ENCODE peak calls at places on chromosomes 1 and 21, in ten cellular contexts. One of them, this sample, is unnamed.

GRCh38 chr1:116825735-116826438 is 71.7 kb downstream of the CD2 start:
- DNase-seq in left ventricle myocardium inferior: no peak
- DNase-seq in neural progenitor cell: no peak
- DNase-seq in omental fat pad: no peak
- DNase-seq in HCT116: no peak
- DNase-seq in BE2C: peak
- DNase-seq in H9: peak
- DNase-seq in cardiac fibroblast: no peak
- DNase-seq in CD14-positive monocyte: no peak
- DNase-seq in tibial artery: no peak
- DNase-seq in this sample: no peak

GRCh38 chr1:184298321-184299052 is 88.3 kb upstream of the C1orf21 start:
- DNase-seq in left ventricle myocardium inferior: no peak
- DNase-seq in neural progenitor cell: peak
- DNase-seq in omental fat pad: no peak
- DNase-seq in HCT116: no peak
- DNase-seq in BE2C: peak
- DNase-seq in H9: no peak
- DNase-seq in cardiac fibroblast: no peak
- DNase-seq in CD14-positive monocyte: no peak
- DNase-seq in tibial artery: no peak
- DNase-seq in this sample: no peak

GRCh38 chr1:21149862-21150432 is 26.8 kb downstream of the EIF4G3 start:
- DNase-seq in left ventricle myocardium inferior: no peak
- DNase-seq in neural progenitor cell: peak
- DNase-seq in omental fat pad: no peak
- DNase-seq in HCT116: peak
- DNase-seq in BE2C: no peak
- DNase-seq in H9: no peak
- DNase-seq in cardiac fibroblast: peak
- DNase-seq in CD14-positive monocyte: no peak
- DNase-seq in tibial artery: no peak
- DNase-seq in this sample: no peak

GRCh38 chr1:165898837-165899236 is 71.4 kb downstream of the UCK2 start:
- DNase-seq in left ventricle myocardium inferior: no peak
- DNase-seq in neural progenitor cell: no peak
- DNase-seq in omental fat pad: no peak
- DNase-seq in HCT116: no peak
- DNase-seq in BE2C: no peak
- DNase-seq in H9: peak
- DNase-seq in cardiac fibroblast: peak
- DNase-seq in CD14-positive monocyte: no peak
- DNase-seq in tibial artery: peak
- DNase-seq in this sample: no peak

GRCh38 chr21:46182548-46183336 is 1.5 kb downstream of the SPATC1L start:
- DNase-seq in left ventricle myocardium inferior: peak
- DNase-seq in neural progenitor cell: no peak
- DNase-seq in omental fat pad: no peak
- DNase-seq in HCT116: no peak
- DNase-seq in BE2C: no peak
- DNase-seq in H9: peak
- DNase-seq in cardiac fibroblast: no peak
- DNase-seq in CD14-positive monocyte: no peak
- DNase-seq in tibial artery: no peak
- DNase-seq in this sample: peak

GRCh38 chr1:229341811-229342304 is 989 bp downstream of the CCSAP start:
- DNase-seq in left ventricle myocardium inferior: no peak
- DNase-seq in neural progenitor cell: no peak
- DNase-seq in omental fat pad: no peak
- DNase-seq in HCT116: no peak
- DNase-seq in BE2C: no peak
- DNase-seq in H9: no peak
- DNase-seq in cardiac fibroblast: peak
- DNase-seq in CD14-positive monocyte: peak
- DNase-seq in tibial artery: no peak
- DNase-seq in this sample: no peak

GRCh38 chr21:34073749-34074282 is 438 bp downstream of the MRPS6 start:
- DNase-seq in left ventricle myocardium inferior: peak
- DNase-seq in neural progenitor cell: peak
- DNase-seq in omental fat pad: no peak
- DNase-seq in HCT116: no peak
- DNase-seq in BE2C: peak
- DNase-seq in H9: no peak
- DNase-seq in cardiac fibroblast: peak
- DNase-seq in CD14-positive monocyte: no peak
- DNase-seq in tibial artery: no peak
- DNase-seq in this sample: peak

GRCh38 chr1:244361764-244362473 is 89.8 kb downstream of the ADSS2 start:
- DNase-seq in left ventricle myocardium inferior: no peak
- DNase-seq in neural progenitor cell: peak
- DNase-seq in omental fat pad: no peak
- DNase-seq in HCT116: no peak
- DNase-seq in BE2C: no peak
- DNase-seq in H9: peak
- DNase-seq in cardiac fibroblast: peak
- DNase-seq in CD14-positive monocyte: no peak
- DNase-seq in tibial artery: no peak
- DNase-seq in this sample: no peak

GRCh38 chr1:55768345-55768952 is 553.3 kb upstream of the USP24 start:
- DNase-seq in left ventricle myocardium inferior: no peak
- DNase-seq in neural progenitor cell: no peak
- DNase-seq in omental fat pad: no peak
- DNase-seq in HCT116: no peak
- DNase-seq in BE2C: no peak
- DNase-seq in H9: no peak
- DNase-seq in cardiac fibroblast: peak
- DNase-seq in CD14-positive monocyte: no peak
- DNase-seq in tibial artery: no peak
- DNase-seq in this sample: no peak

GRCh38 chr1:154433161-154433681 is 28.1 kb downstream of the IL6R start:
- DNase-seq in left ventricle myocardium inferior: no peak
- DNase-seq in neural progenitor cell: no peak
- DNase-seq in omental fat pad: no peak
- DNase-seq in HCT116: peak
- DNase-seq in BE2C: no peak
- DNase-seq in H9: no peak
- DNase-seq in cardiac fibroblast: no peak
- DNase-seq in CD14-positive monocyte: peak
- DNase-seq in tibial artery: peak
- DNase-seq in this sample: no peak

GRCh38 chr1:106978477-106979322 is 77.8 kb upstream of the PRMT6 start:
- DNase-seq in left ventricle myocardium inferior: no peak
- DNase-seq in neural progenitor cell: no peak
- DNase-seq in omental fat pad: no peak
- DNase-seq in HCT116: no peak
- DNase-seq in BE2C: peak
- DNase-seq in H9: no peak
- DNase-seq in cardiac fibroblast: peak
- DNase-seq in CD14-positive monocyte: no peak
- DNase-seq in tibial artery: no peak
- DNase-seq in this sample: no peak

GRCh38 chr1:57325117-57325516 is 98.7 kb downstream of the DAB1 start:
- DNase-seq in left ventricle myocardium inferior: no peak
- DNase-seq in neural progenitor cell: no peak
- DNase-seq in omental fat pad: no peak
- DNase-seq in HCT116: no peak
- DNase-seq in BE2C: no peak
- DNase-seq in H9: no peak
- DNase-seq in cardiac fibroblast: no peak
- DNase-seq in CD14-positive monocyte: no peak
- DNase-seq in tibial artery: no peak
- DNase-seq in this sample: no peak

GRCh38 chr1:60169206-60169605 is 95.6 kb upstream of the C1orf87 start:
- DNase-seq in left ventricle myocardium inferior: no peak
- DNase-seq in neural progenitor cell: no peak
- DNase-seq in omental fat pad: no peak
- DNase-seq in HCT116: no peak
- DNase-seq in BE2C: no peak
- DNase-seq in H9: no peak
- DNase-seq in cardiac fibroblast: no peak
- DNase-seq in CD14-positive monocyte: no peak
- DNase-seq in tibial artery: no peak
- DNase-seq in this sample: no peak

GRCh38 chr1:89962024-89962741 is 32.7 kb upstream of the ZNF326 start:
- DNase-seq in left ventricle myocardium inferior: no peak
- DNase-seq in neural progenitor cell: no peak
- DNase-seq in omental fat pad: no peak
- DNase-seq in HCT116: no peak
- DNase-seq in BE2C: no peak
- DNase-seq in H9: no peak
- DNase-seq in cardiac fibroblast: peak
- DNase-seq in CD14-positive monocyte: no peak
- DNase-seq in tibial artery: no peak
- DNase-seq in this sample: no peak

GRCh38 chr1:93559045-93559444 is 111.1 kb downstream of the FNBP1L start:
- DNase-seq in left ventricle myocardium inferior: no peak
- DNase-seq in neural progenitor cell: no peak
- DNase-seq in omental fat pad: no peak
- DNase-seq in HCT116: no peak
- DNase-seq in BE2C: no peak
- DNase-seq in H9: no peak
- DNase-seq in cardiac fibroblast: no peak
- DNase-seq in CD14-positive monocyte: no peak
- DNase-seq in tibial artery: no peak
- DNase-seq in this sample: no peak

GRCh38 chr1:26225033-26225831 is 8.8 kb upstream of the CEP85 start:
- DNase-seq in left ventricle myocardium inferior: peak
- DNase-seq in neural progenitor cell: peak
- DNase-seq in omental fat pad: peak
- DNase-seq in HCT116: no peak
- DNase-seq in BE2C: peak
- DNase-seq in H9: peak
- DNase-seq in cardiac fibroblast: peak
- DNase-seq in CD14-positive monocyte: peak
- DNase-seq in tibial artery: peak
- DNase-seq in this sample: peak

GRCh38 chr1:157089789-157090188 is 9.8 kb downstream of the ETV3L start:
- DNase-seq in left ventricle myocardium inferior: no peak
- DNase-seq in neural progenitor cell: no peak
- DNase-seq in omental fat pad: no peak
- DNase-seq in HCT116: no peak
- DNase-seq in BE2C: no peak
- DNase-seq in H9: no peak
- DNase-seq in cardiac fibroblast: no peak
- DNase-seq in CD14-positive monocyte: no peak
- DNase-seq in tibial artery: no peak
- DNase-seq in this sample: no peak

GRCh38 chr1:53137729-53138128 is 4.7 kb downstream of the SLC1A7 start:
- DNase-seq in left ventricle myocardium inferior: no peak
- DNase-seq in neural progenitor cell: no peak
- DNase-seq in omental fat pad: no peak
- DNase-seq in HCT116: peak
- DNase-seq in BE2C: no peak
- DNase-seq in H9: no peak
- DNase-seq in cardiac fibroblast: no peak
- DNase-seq in CD14-positive monocyte: no peak
- DNase-seq in tibial artery: no peak
- DNase-seq in this sample: no peak
- TF ChIP-seq CTCF in left ventricle myocardium inferior: no peak
- TF ChIP-seq CTCF in neural progenitor cell: no peak
- TF ChIP-seq CTCF in omental fat pad: no peak
- TF ChIP-seq CTCF in HCT116: peak
- TF ChIP-seq CTCF in BE2C: peak
- TF ChIP-seq CTCF in H9: peak
- TF ChIP-seq CTCF in cardiac fibroblast: peak
- TF ChIP-seq CTCF in CD14-positive monocyte: no peak
- TF ChIP-seq CTCF in tibial artery: no peak
- TF ChIP-seq CTCF in this sample: peak

GRCh38 chr1:35557118-35557610 is at the start of gene KIAA0319L:
- DNase-seq in left ventricle myocardium inferior: peak
- DNase-seq in neural progenitor cell: peak
- DNase-seq in omental fat pad: peak
- DNase-seq in HCT116: no peak
- DNase-seq in BE2C: peak
- DNase-seq in H9: peak
- DNase-seq in cardiac fibroblast: no peak
- DNase-seq in CD14-positive monocyte: peak
- DNase-seq in tibial artery: peak
- DNase-seq in this sample: no peak
- TF ChIP-seq CTCF in left ventricle myocardium inferior: no peak
- TF ChIP-seq CTCF in neural progenitor cell: no peak
- TF ChIP-seq CTCF in omental fat pad: no peak
- TF ChIP-seq CTCF in HCT116: no peak
- TF ChIP-seq CTCF in BE2C: no peak
- TF ChIP-seq CTCF in H9: no peak
- TF ChIP-seq CTCF in cardiac fibroblast: no peak
- TF ChIP-seq CTCF in CD14-positive monocyte: no peak
- TF ChIP-seq CTCF in tibial artery: no peak
- TF ChIP-seq CTCF in this sample: no peak

DNA sequence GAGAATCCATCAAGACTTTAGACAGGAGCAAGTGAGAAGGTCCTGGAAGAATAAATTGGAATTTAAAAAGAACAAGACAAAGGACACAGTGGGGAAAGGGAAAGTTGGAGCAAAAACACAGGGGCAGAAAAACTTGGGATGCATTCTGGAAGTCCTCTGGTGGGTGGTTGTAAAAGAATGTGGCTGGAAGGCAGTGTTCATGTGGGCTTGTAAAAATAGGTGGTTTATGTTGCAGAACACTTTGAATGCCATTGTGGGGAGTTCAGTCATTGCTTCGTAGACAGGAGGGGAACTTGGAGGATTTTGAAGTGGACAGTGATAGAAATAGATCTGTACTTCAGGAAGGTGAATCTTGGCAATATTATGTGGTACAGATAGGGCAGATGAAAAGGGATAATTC is 15.2 kb downstream of the KIF1B start:
- DNase-seq in left ventricle myocardium inferior: no peak
- DNase-seq in neural progenitor cell: no peak
- DNase-seq in omental fat pad: no peak
- DNase-seq in HCT116: no peak
- DNase-seq in BE2C: no peak
- DNase-seq in H9: no peak
- DNase-seq in cardiac fibroblast: no peak
- DNase-seq in CD14-positive monocyte: no peak
- DNase-seq in tibial artery: no peak
- DNase-seq in this sample: no peak
- TF ChIP-seq CTCF in left ventricle myocardium inferior: no peak
- TF ChIP-seq CTCF in neural progenitor cell: no peak
- TF ChIP-seq CTCF in omental fat pad: no peak
- TF ChIP-seq CTCF in HCT116: no peak
- TF ChIP-seq CTCF in BE2C: no peak
- TF ChIP-seq CTCF in H9: no peak
- TF ChIP-seq CTCF in cardiac fibroblast: no peak
- TF ChIP-seq CTCF in CD14-positive monocyte: no peak
- TF ChIP-seq CTCF in tibial artery: no peak
- TF ChIP-seq CTCF in this sample: no peak

DNA sequence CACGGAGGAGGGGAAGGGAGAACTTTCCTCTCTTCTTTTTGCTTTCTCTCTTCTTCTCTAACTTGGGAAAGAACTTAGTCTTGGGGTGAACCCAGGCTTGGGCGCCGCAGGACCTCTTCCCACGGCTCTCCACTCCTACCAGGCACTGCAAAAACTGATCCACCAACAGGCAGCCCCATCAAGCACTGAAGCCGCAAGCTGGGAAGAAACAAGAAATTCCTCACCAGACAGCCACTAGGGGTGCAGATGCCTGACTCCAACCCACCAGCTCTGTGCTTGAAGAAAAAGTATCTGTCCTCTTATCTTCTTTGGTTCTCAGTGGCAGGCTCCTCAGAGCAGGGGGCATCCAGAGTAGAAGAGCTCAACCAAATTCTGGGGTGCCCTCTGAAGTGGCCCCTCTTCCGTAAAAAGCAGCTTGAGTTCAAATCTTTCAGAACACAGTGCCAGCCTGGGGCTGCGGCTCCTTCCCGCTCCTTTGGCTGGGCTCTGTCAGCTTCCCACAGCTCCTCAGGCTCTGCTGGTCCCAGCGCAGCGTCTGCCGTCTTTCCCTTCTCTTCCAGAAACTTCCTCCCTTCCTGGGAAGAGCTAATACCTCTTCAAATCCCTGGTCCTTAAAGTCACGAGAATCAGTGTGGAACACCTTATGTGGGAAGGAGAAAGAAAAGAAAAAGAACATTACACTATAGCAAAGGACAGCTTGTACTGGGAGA is 2.4 kb downstream of the SLC41A1 start:
- DNase-seq in left ventricle myocardium inferior: no peak
- DNase-seq in neural progenitor cell: peak
- DNase-seq in omental fat pad: no peak
- DNase-seq in HCT116: no peak
- DNase-seq in BE2C: no peak
- DNase-seq in H9: peak
- DNase-seq in cardiac fibroblast: peak
- DNase-seq in CD14-positive monocyte: no peak
- DNase-seq in tibial artery: no peak
- DNase-seq in this sample: no peak
- TF ChIP-seq CTCF in left ventricle myocardium inferior: no peak
- TF ChIP-seq CTCF in neural progenitor cell: peak
- TF ChIP-seq CTCF in omental fat pad: no peak
- TF ChIP-seq CTCF in HCT116: peak
- TF ChIP-seq CTCF in BE2C: peak
- TF ChIP-seq CTCF in H9: peak
- TF ChIP-seq CTCF in cardiac fibroblast: peak
- TF ChIP-seq CTCF in CD14-positive monocyte: peak
- TF ChIP-seq CTCF in tibial artery: no peak
- TF ChIP-seq CTCF in this sample: peak